ENCODE peak calls at places on chromosomes 11 and 22, in ten cellular contexts. H, N, Z, O, R, L, W, V, Q and T are unnamed samples.

GRCh38 chr11:76628408-76628947 is 42.1 kb downstream of the LRRC32 start:
- DNase-seq in H (peak), N (no peak), Z (no peak), O (no peak), R (no peak), L (no peak), W (no peak), V (no peak), Q (no peak), T (peak)

GRCh38 chr11:94201004-94201465 is 72.4 kb downstream of the PANX1 start:
- DNase-seq in H (no peak), N (no peak), Z (peak), O (no peak), R (no peak), L (no peak), W (peak), V (no peak), Q (peak), T (no peak)

GRCh38 chr11:79062814-79063762 is 377.7 kb downstream of the TENM4 start:
- DNase-seq in H (no peak), N (no peak), Z (peak), O (no peak), R (no peak), L (peak), W (no peak), V (no peak), Q (no peak), T (no peak)

GRCh38 chr11:83020942-83021779 is 50.5 kb downstream of the RAB30 start:
- DNase-seq in H (no peak), N (no peak), Z (no peak), O (peak), R (no peak), L (no peak), W (no peak), V (no peak), Q (no peak), T (no peak)

GRCh38 chr11:27209562-27210005 is 153.4 kb downstream of the CCDC34 start:
- DNase-seq in H (no peak), N (no peak), Z (peak), O (no peak), R (no peak), L (peak), W (peak), V (peak), Q (peak), T (no peak)

GRCh38 chr11:107769189-107769588 is 57.3 kb upstream of the SLN start:
- DNase-seq in H (no peak), N (no peak), Z (no peak), O (no peak), R (no peak), L (no peak), W (peak), V (no peak), Q (peak), T (no peak)

GRCh38 chr11:36233226-36233625 is 56.0 kb downstream of the COMMD9 start:
- DNase-seq in H (no peak), N (no peak), Z (no peak), O (no peak), R (no peak), L (no peak), W (peak), V (no peak), Q (peak), T (no peak)

GRCh38 chr22:31732089-31732829 is 17.7 kb downstream of the PRR14L start:
- DNase-seq in H (no peak), N (no peak), Z (no peak), O (no peak), R (no peak), L (no peak), W (no peak), V (no peak), Q (no peak), T (no peak)

GRCh38 chr11:69321877-69322350 is 28.0 kb downstream of the MYEOV start:
- DNase-seq in H (no peak), N (no peak), Z (no peak), O (no peak), R (no peak), L (no peak), W (peak), V (no peak), Q (peak), T (no peak)

GRCh38 chr11:20112291-20113146 is 47.8 kb downstream of the DBX1 start:
- DNase-seq in H (no peak), N (no peak), Z (peak), O (peak), R (peak), L (no peak), W (peak), V (peak), Q (peak), T (no peak)

GRCh38 chr11:63592975-63593395 is 21.2 kb downstream of the PLAAT3 start:
- DNase-seq in H (no peak), N (no peak), Z (peak), O (no peak), R (no peak), L (peak), W (no peak), V (no peak), Q (peak), T (no peak)

GRCh38 chr11:3854977-3855807 is at the start of gene STIM1:
- DNase-seq in H (peak), N (peak), Z (peak), O (peak), R (peak), L (peak), W (peak), V (peak), Q (peak), T (peak)

GRCh38 chr11:44623321-44623715 is 57.9 kb downstream of the CD82 start:
- DNase-seq in H (no peak), N (no peak), Z (no peak), O (no peak), R (no peak), L (no peak), W (no peak), V (no peak), Q (no peak), T (no peak)

GRCh38 chr22:25365491-25366261 is 146.2 kb downstream of the CRYBB2 start:
- DNase-seq in H (no peak), N (peak), Z (no peak), O (peak), R (no peak), L (no peak), W (peak), V (peak), Q (no peak), T (no peak)

GRCh38 chr11:106939157-106939556 is 79.1 kb downstream of the GUCY1A2 start:
- DNase-seq in H (no peak), N (no peak), Z (no peak), O (no peak), R (no peak), L (no peak), W (no peak), V (no peak), Q (no peak), T (no peak)

GRCh38 chr11:61688368-61689163 is 8.4 kb downstream of the DAGLA start:
- DNase-seq in H (no peak), N (peak), Z (no peak), O (peak), R (no peak), L (no peak), W (peak), V (peak), Q (peak), T (no peak)

GRCh38 chr11:120115272-120116000 is 22.5 kb downstream of the TRIM29 start:
- DNase-seq in H (no peak), N (no peak), Z (no peak), O (no peak), R (no peak), L (no peak), W (no peak), V (no peak), Q (no peak), T (no peak)

GRCh38 chr11:92993004-92993403 is 23.6 kb downstream of the MTNR1B start:
- DNase-seq in H (no peak), N (no peak), Z (no peak), O (no peak), R (no peak), L (no peak), W (no peak), V (no peak), Q (no peak), T (no peak)

GRCh38 chr11:131370090-131370751 is at the start of gene NTM:
- DNase-seq in H (no peak), N (no peak), Z (no peak), O (no peak), R (peak), L (no peak), W (peak), V (peak), Q (peak), T (no peak)

GRCh38 chr22:50184004-50184461 is 1.7 kb upstream of the TRABD start:
- DNase-seq in H (peak), N (peak), Z (no peak), O (peak), R (no peak), L (no peak), W (peak), V (peak), Q (peak), T (no peak)

GRCh38 chr22:29635734-29636357 is 32.4 kb downstream of the NF2 start:
- DNase-seq in H (no peak), N (no peak), Z (peak), O (no peak), R (no peak), L (peak), W (peak), V (no peak), Q (peak), T (no peak)

GRCh38 chr11:65793144-65793581 is 6.3 kb downstream of the OVOL1 start:
- DNase-seq in H (no peak), N (peak), Z (no peak), O (peak), R (no peak), L (no peak), W (no peak), V (no peak), Q (no peak), T (no peak)

GRCh38 chr22:23404689-23405365 is 175.3 kb downstream of the IGLL1 start:
- DNase-seq in H (no peak), N (no peak), Z (peak), O (peak), R (no peak), L (no peak), W (peak), V (no peak), Q (peak), T (no peak)

GRCh38 chr22:37431811-37432707 is 4.8 kb upstream of the ELFN2 start:
- DNase-seq in H (peak), N (no peak), Z (peak), O (no peak), R (no peak), L (peak), W (peak), V (no peak), Q (peak), T (no peak)

GRCh38 chr22:23565942-23566715 is 14.0 kb downstream of the IGLL1 start:
- DNase-seq in H (no peak), N (no peak), Z (peak), O (peak), R (no peak), L (no peak), W (no peak), V (peak), Q (no peak), T (no peak)

GRCh38 chr11:67384851-67385366 is 6.9 kb upstream of the RAD9A start:
- DNase-seq in H (no peak), N (no peak), Z (no peak), O (no peak), R (no peak), L (no peak), W (peak), V (no peak), Q (no peak), T (no peak)

GRCh38 chr22:20395181-20395896 is 1.4 kb downstream of the ZNF74 start:
- DNase-seq in H (no peak), N (no peak), Z (no peak), O (no peak), R (no peak), L (no peak), W (no peak), V (no peak), Q (no peak), T (no peak)

GRCh38 chr22:37906364-37907008 is 389 bp downstream of the MICALL1 start:
- DNase-seq in H (peak), N (peak), Z (peak), O (peak), R (no peak), L (peak), W (no peak), V (peak), Q (no peak), T (no peak)

GRCh38 chr11:19511413-19512183 is 201.0 kb upstream of the NAV2 start:
- DNase-seq in H (no peak), N (peak), Z (no peak), O (peak), R (peak), L (no peak), W (no peak), V (peak), Q (peak), T (no peak)

GRCh38 chr11:80727315-80727714 is 1286.5 kb upstream of the TENM4 start:
- DNase-seq in H (peak), N (no peak), Z (peak), O (no peak), R (peak), L (peak), W (no peak), V (no peak), Q (peak), T (peak)

GRCh38 chr11:83549984-83550667 is 264.0 kb upstream of the CCDC90B start:
- DNase-seq in H (no peak), N (no peak), Z (no peak), O (no peak), R (no peak), L (no peak), W (no peak), V (no peak), Q (no peak), T (no peak)

GRCh38 chr11:74702383-74703007 is 28.7 kb downstream of the CHRDL2 start:
- DNase-seq in H (peak), N (no peak), Z (peak), O (peak), R (peak), L (peak), W (peak), V (peak), Q (peak), T (peak)

GRCh38 chr11:74685905-74686304 is 45.3 kb downstream of the CHRDL2 start:
- DNase-seq in H (no peak), N (peak), Z (no peak), O (no peak), R (no peak), L (peak), W (no peak), V (peak), Q (no peak), T (no peak)

GRCh38 chr11:62242021-62242420 is at the start of gene SCGB1D2:
- DNase-seq in H (no peak), N (no peak), Z (no peak), O (peak), R (peak), L (no peak), W (no peak), V (peak), Q (no peak), T (no peak)

GRCh38 chr22:26432619-26433311 is 3.7 kb downstream of the ASPHD2 start:
- DNase-seq in H (peak), N (no peak), Z (no peak), O (no peak), R (no peak), L (peak), W (no peak), V (no peak), Q (no peak), T (peak)

GRCh38 chr11:44327730-44328691 is 18.1 kb upstream of the ALX4 start:
- DNase-seq in H (no peak), N (no peak), Z (no peak), O (no peak), R (no peak), L (no peak), W (no peak), V (no peak), Q (no peak), T (no peak)

GRCh38 chr11:5203366-5203765 is 2.9 kb upstream of the OR51V1 start:
- DNase-seq in H (no peak), N (no peak), Z (no peak), O (no peak), R (no peak), L (no peak), W (no peak), V (no peak), Q (no peak), T (no peak)

GRCh38 chr11:82722236-82722635 is 11.4 kb downstream of the FAM181B start:
- DNase-seq in H (no peak), N (no peak), Z (no peak), O (no peak), R (no peak), L (no peak), W (peak), V (no peak), Q (no peak), T (no peak)

GRCh38 chr11:124900464-124900863 is 2.8 kb upstream of the ROBO4 start:
- DNase-seq in H (no peak), N (no peak), Z (no peak), O (no peak), R (no peak), L (no peak), W (peak), V (no peak), Q (peak), T (no peak)

GRCh38 chr22:20652582-20652981 is 121.3 kb upstream of the SERPIND1 start:
- DNase-seq in H (no peak), N (no peak), Z (no peak), O (no peak), R (no peak), L (no peak), W (no peak), V (no peak), Q (no peak), T (no peak)

DNA sequence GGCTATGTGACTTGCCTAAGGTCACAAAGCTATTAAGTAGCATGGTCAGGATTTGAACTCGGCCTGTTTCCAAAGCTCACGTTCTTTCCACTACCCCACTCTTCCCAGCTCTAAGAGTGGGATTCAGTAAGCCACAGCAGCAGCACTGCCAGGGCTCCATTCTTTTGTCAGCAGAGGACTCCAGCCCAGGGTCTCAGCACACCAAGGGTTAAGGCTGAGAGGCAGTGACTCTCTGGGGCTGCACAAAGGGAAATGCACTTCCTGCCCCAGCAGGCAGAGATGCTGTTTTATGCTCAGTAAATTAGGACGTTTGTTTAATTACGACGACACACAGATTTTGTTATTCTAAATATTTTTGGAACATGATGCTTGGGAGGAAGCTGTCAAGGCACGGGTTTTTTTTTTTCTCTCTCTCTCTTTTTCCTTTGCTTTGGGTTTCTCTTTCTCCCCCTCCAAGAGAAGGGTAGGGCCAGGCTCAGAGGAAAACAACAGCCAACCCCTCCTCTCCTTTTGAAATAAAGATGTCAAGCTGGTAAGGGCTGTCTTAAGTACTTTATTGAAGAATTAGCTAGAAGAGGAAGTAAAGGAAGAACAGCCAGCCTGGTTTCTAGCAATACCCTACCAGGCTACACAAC is 2.9 kb downstream of the MYH9 start:
- DNase-seq in H (no peak), N (no peak), Z (no peak), O (no peak), R (no peak), L (peak), W (no peak), V (no peak), Q (peak), T (no peak)
- H3K4me3 ChIP-seq in H (peak), N (no peak), Z (no peak), O (peak), R (peak), L (peak), W (peak), V (peak), Q (peak), T (peak)

GRCh38 chr11:45959851-45960250 is 37.4 kb downstream of the LARGE2 start:
- DNase-seq in H (no peak), N (no peak), Z (no peak), O (no peak), R (no peak), L (no peak), W (peak), V (no peak), Q (no peak), T (no peak)
- TF ChIP-seq CTCF in H (no peak), N (no peak), Z (no peak), O (no peak), R (no peak), L (no peak), W (no peak), V (no peak), Q (no peak), T (no peak)

GRCh38 chr11:128830836-128831780 is 36.0 kb downstream of the KCNJ1 start:
- DNase-seq in H (peak), N (peak), Z (peak), O (peak), R (peak), L (peak), W (peak), V (peak), Q (peak), T (peak)
- H3K4me3 ChIP-seq in H (no peak), N (no peak), Z (no peak), O (no peak), R (no peak), L (peak), W (no peak), V (no peak), Q (no peak), T (no peak)

GRCh38 chr11:38900156-38900679 is 2302.2 kb upstream of the RAG2 start:
- DNase-seq in H (no peak), N (no peak), Z (no peak), O (no peak), R (no peak), L (no peak), W (no peak), V (no peak), Q (no peak), T (no peak)
- TF ChIP-seq CTCF in H (no peak), N (no peak), Z (no peak), O (no peak), R (no peak), L (no peak), W (no peak), V (no peak), Q (no peak), T (no peak)

GRCh38 chr22:17706947-17707346 is 67.3 kb downstream of the BID start:
- DNase-seq in H (no peak), N (no peak), Z (no peak), O (no peak), R (no peak), L (no peak), W (no peak), V (no peak), Q (no peak), T (no peak)
- H3K4me3 ChIP-seq in H (peak), N (no peak), Z (no peak), O (no peak), R (peak), L (peak), W (peak), V (peak), Q (peak), T (no peak)

GRCh38 chr11:1453611-1454386 is 32.8 kb downstream of the MOB2 start:
- DNase-seq in H (peak), N (no peak), Z (no peak), O (peak), R (no peak), L (peak), W (no peak), V (no peak), Q (no peak), T (no peak)
- TF ChIP-seq CTCF in H (peak), N (no peak), Z (no peak), O (peak), R (peak), L (peak), W (no peak), V (peak), Q (no peak), T (peak)

GRCh38 chr22:44703269-44703870 is 1.4 kb downstream of the PRR5 start:
- DNase-seq in H (no peak), N (no peak), Z (no peak), O (peak), R (no peak), L (no peak), W (no peak), V (no peak), Q (peak), T (no peak)
- H3K4me3 ChIP-seq in H (no peak), N (no peak), Z (peak), O (peak), R (no peak), L (no peak), W (peak), V (peak), Q (peak), T (no peak)

GRCh38 chr22:35140879-35141745 is 75.2 kb downstream of the ISX start:
- DNase-seq in H (peak), N (no peak), Z (peak), O (no peak), R (no peak), L (peak), W (no peak), V (no peak), Q (no peak), T (no peak)
- TF ChIP-seq CTCF in H (peak), N (peak), Z (peak), O (no peak), R (no peak), L (peak), W (no peak), V (no peak), Q (no peak), T (peak)